ENCODE peak calls at places on chromosome 5, in four cellular contexts. One of them, this sample, is unnamed.

GRCh38 chr5:40477856-40478546 is 201.7 kb upstream of the PTGER4 start:
- DNase-seq in tibial artery: no peak
- DNase-seq in omental fat pad: no peak
- DNase-seq in psoas muscle: no peak
- DNase-seq in this sample: no peak

GRCh38 chr5:78899922-78900362 is 85.2 kb downstream of the ARSB start:
- DNase-seq in omental fat pad: no peak
- DNase-seq in tibial artery: no peak
- DNase-seq in psoas muscle: no peak
- DNase-seq in this sample: no peak

GRCh38 chr5:15587941-15588340 is 88.0 kb downstream of the FBXL7 start:
- DNase-seq in tibial artery: no peak
- DNase-seq in omental fat pad: no peak
- DNase-seq in psoas muscle: no peak
- DNase-seq in this sample: no peak

GRCh38 chr5:138901716-138902115 is 26.6 kb upstream of the LRRTM2 start:
- DNase-seq in psoas muscle: no peak
- DNase-seq in tibial artery: no peak
- DNase-seq in omental fat pad: no peak
- DNase-seq in this sample: no peak

GRCh38 chr5:5178121-5178520 is 38.0 kb downstream of the ADAMTS16 start:
- DNase-seq in tibial artery: no peak
- DNase-seq in omental fat pad: no peak
- DNase-seq in psoas muscle: no peak
- DNase-seq in this sample: no peak

GRCh38 chr5:124154714-124155113 is 591.7 kb downstream of the ZNF608 start:
- DNase-seq in tibial artery: no peak
- DNase-seq in psoas muscle: no peak
- DNase-seq in omental fat pad: no peak
- DNase-seq in this sample: no peak

GRCh38 chr5:366541-367357 is 45.2 kb downstream of the AHRR start:
- DNase-seq in omental fat pad: no peak
- DNase-seq in psoas muscle: no peak
- DNase-seq in tibial artery: no peak
- DNase-seq in this sample: no peak

GRCh38 chr5:104088876-104089778 is 526.5 kb upstream of the NUDT12 start:
- DNase-seq in omental fat pad: no peak
- DNase-seq in tibial artery: no peak
- DNase-seq in psoas muscle: no peak
- DNase-seq in this sample: no peak

GRCh38 chr5:175710361-175710760 is 52.5 kb downstream of the HRH2 start:
- DNase-seq in omental fat pad: no peak
- DNase-seq in psoas muscle: no peak
- DNase-seq in tibial artery: no peak
- DNase-seq in this sample: no peak

GRCh38 chr5:43152946-43153345 is 32.2 kb downstream of the ZNF131 start:
- DNase-seq in omental fat pad: no peak
- DNase-seq in tibial artery: no peak
- DNase-seq in psoas muscle: no peak
- DNase-seq in this sample: no peak

GRCh38 chr5:34959323-34959722 is 30.0 kb downstream of the DNAJC21 start:
- DNase-seq in psoas muscle: no peak
- DNase-seq in omental fat pad: no peak
- DNase-seq in tibial artery: no peak
- DNase-seq in this sample: no peak

GRCh38 chr5:14871084-14871572 is 450 bp downstream of the ANKH start:
- DNase-seq in psoas muscle: peak
- DNase-seq in tibial artery: peak
- DNase-seq in omental fat pad: no peak
- DNase-seq in this sample: peak

GRCh38 chr5:147507480-147508126 is 2.3 kb downstream of the DPYSL3 start:
- DNase-seq in tibial artery: peak
- DNase-seq in psoas muscle: no peak
- DNase-seq in omental fat pad: no peak
- DNase-seq in this sample: no peak

GRCh38 chr5:44318883-44319282 is 70.3 kb downstream of the FGF10 start:
- DNase-seq in psoas muscle: no peak
- DNase-seq in tibial artery: no peak
- DNase-seq in omental fat pad: no peak
- DNase-seq in this sample: no peak

GRCh38 chr5:39376293-39376714 is 12.0 kb upstream of the C9 start:
- DNase-seq in omental fat pad: no peak
- DNase-seq in tibial artery: no peak
- DNase-seq in psoas muscle: no peak
- DNase-seq in this sample: no peak

GRCh38 chr5:96717874-96718273 is 55.7 kb downstream of the CAST start:
- DNase-seq in omental fat pad: no peak
- DNase-seq in psoas muscle: no peak
- DNase-seq in tibial artery: no peak
- DNase-seq in this sample: no peak

GRCh38 chr5:151598984-151599383 is 7.9 kb upstream of the FAT2 start:
- DNase-seq in psoas muscle: no peak
- DNase-seq in tibial artery: no peak
- DNase-seq in omental fat pad: no peak
- DNase-seq in this sample: no peak

GRCh38 chr5:32960340-32961065 is 249.4 kb downstream of the NPR3 start:
- DNase-seq in psoas muscle: no peak
- DNase-seq in omental fat pad: no peak
- DNase-seq in tibial artery: no peak
- DNase-seq in this sample: no peak

GRCh38 chr5:59725393-59725768 is 168.1 kb downstream of the PDE4D start:
- DNase-seq in psoas muscle: no peak
- DNase-seq in omental fat pad: no peak
- DNase-seq in tibial artery: no peak
- DNase-seq in this sample: no peak

GRCh38 chr5:33370135-33370472 is 70.7 kb upstream of the TARS1 start:
- DNase-seq in psoas muscle: no peak
- DNase-seq in omental fat pad: no peak
- DNase-seq in tibial artery: no peak
- DNase-seq in this sample: no peak

GRCh38 chr5:9617739-9618504 is 12.2 kb downstream of the TAS2R1 start:
- DNase-seq in psoas muscle: no peak
- DNase-seq in omental fat pad: no peak
- DNase-seq in tibial artery: no peak
- DNase-seq in this sample: no peak
- TF ChIP-seq CTCF in psoas muscle: no peak
- TF ChIP-seq CTCF in omental fat pad: no peak
- TF ChIP-seq CTCF in tibial artery: no peak
- TF ChIP-seq CTCF in this sample: no peak

GRCh38 chr5:161676109-161676508 is 9.4 kb upstream of the GABRA6 start:
- DNase-seq in omental fat pad: no peak
- DNase-seq in tibial artery: no peak
- DNase-seq in psoas muscle: no peak
- DNase-seq in this sample: no peak
- TF ChIP-seq CTCF in omental fat pad: no peak
- TF ChIP-seq CTCF in tibial artery: no peak
- TF ChIP-seq CTCF in psoas muscle: no peak
- TF ChIP-seq CTCF in this sample: no peak

GRCh38 chr5:103031607-103032006 is 88.3 kb downstream of the GIN1 start:
- DNase-seq in omental fat pad: no peak
- DNase-seq in psoas muscle: no peak
- DNase-seq in tibial artery: no peak
- DNase-seq in this sample: no peak
- TF ChIP-seq CTCF in omental fat pad: no peak
- TF ChIP-seq CTCF in psoas muscle: no peak
- TF ChIP-seq CTCF in tibial artery: no peak
- TF ChIP-seq CTCF in this sample: no peak

DNA sequence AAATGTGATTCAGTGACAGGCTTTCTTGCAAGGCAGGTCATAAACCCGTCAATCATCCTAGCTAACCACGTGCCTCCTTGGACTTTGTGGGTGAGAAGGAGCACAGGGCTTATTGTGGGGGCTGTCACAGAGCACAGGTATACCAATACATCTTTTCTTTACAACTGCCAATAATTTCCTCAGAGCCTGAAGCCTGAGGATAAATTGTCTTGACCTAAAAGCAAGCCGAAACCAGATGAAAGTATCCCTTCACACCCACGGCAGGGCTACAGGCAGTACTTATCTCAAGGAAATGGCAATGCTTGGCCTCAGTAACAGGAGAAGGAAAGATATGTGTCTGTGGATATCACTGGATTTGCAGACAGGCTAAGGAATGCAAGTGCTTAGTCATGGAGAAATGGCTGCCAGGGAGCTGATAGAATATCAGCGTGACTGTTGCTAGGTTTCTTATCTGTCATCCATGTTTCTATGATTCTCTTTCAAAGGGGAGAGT is 90.3 kb upstream of the ZNF366 start:
- DNase-seq in psoas muscle: no peak
- DNase-seq in tibial artery: no peak
- DNase-seq in omental fat pad: no peak
- DNase-seq in this sample: no peak
- TF ChIP-seq CTCF in psoas muscle: no peak
- TF ChIP-seq CTCF in tibial artery: no peak
- TF ChIP-seq CTCF in omental fat pad: no peak
- TF ChIP-seq CTCF in this sample: no peak

GRCh38 chr5:177550120-177550519 is 4.2 kb downstream of the FAM193B start:
- DNase-seq in psoas muscle: no peak
- DNase-seq in tibial artery: no peak
- DNase-seq in omental fat pad: no peak
- DNase-seq in this sample: no peak

GRCh38 chr5:177547736-177548135 is 6.6 kb downstream of the FAM193B start:
- DNase-seq in omental fat pad: no peak
- DNase-seq in psoas muscle: no peak
- DNase-seq in tibial artery: no peak
- DNase-seq in this sample: no peak

GRCh38 chr5:177545487-177546261 is 8.7 kb downstream of the FAM193B start:
- DNase-seq in psoas muscle: peak
- DNase-seq in tibial artery: peak
- DNase-seq in omental fat pad: no peak
- DNase-seq in this sample: no peak

GRCh38 chr5:177542816-177543472 is 11.4 kb downstream of the FAM193B start:
- DNase-seq in psoas muscle: no peak
- DNase-seq in tibial artery: no peak
- DNase-seq in omental fat pad: no peak
- DNase-seq in this sample: no peak

DNA sequence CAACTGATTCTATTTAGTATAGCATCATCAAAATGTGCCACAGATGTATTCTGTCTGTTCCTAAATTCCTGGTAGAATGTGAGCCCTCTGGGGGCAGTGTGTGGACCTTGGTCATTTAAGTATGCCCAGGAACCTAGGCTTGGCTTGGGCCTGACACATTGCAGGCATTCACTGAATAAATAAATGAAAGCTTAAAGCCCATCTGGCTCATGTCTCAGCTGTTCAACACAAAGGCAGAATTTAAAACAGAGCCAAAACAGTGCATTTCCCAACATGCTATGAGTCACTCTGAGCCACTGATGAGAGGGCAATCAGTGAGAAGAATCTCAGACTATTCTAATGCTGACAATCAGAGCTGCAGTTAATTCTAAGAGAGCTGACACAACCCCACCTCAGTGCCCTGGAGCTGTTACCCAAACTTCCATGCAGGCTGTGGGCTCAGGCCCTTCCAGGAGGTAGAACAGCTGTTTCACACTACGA is 8.1 kb downstream of the FAM193B start:
- DNase-seq in omental fat pad: no peak
- DNase-seq in psoas muscle: peak
- DNase-seq in tibial artery: peak
- DNase-seq in this sample: no peak
- TF ChIP-seq CTCF in omental fat pad: no peak
- TF ChIP-seq CTCF in psoas muscle: no peak
- TF ChIP-seq CTCF in tibial artery: no peak
- TF ChIP-seq CTCF in this sample: no peak

GRCh38 chr5:171453056-171453725 is 33.7 kb downstream of the FGF18 start:
- DNase-seq in psoas muscle: no peak
- DNase-seq in tibial artery: no peak
- DNase-seq in omental fat pad: no peak
- DNase-seq in this sample: no peak
- TF ChIP-seq CTCF in psoas muscle: no peak
- TF ChIP-seq CTCF in tibial artery: no peak
- TF ChIP-seq CTCF in omental fat pad: no peak
- TF ChIP-seq CTCF in this sample: no peak

GRCh38 chr5:120082316-120083068 is 381.6 kb upstream of the PRR16 start:
- DNase-seq in tibial artery: no peak
- DNase-seq in psoas muscle: no peak
- DNase-seq in omental fat pad: no peak
- DNase-seq in this sample: no peak
- TF ChIP-seq CTCF in tibial artery: no peak
- TF ChIP-seq CTCF in psoas muscle: no peak
- TF ChIP-seq CTCF in omental fat pad: no peak
- TF ChIP-seq CTCF in this sample: no peak

This sample was measured in CD4-positive, alpha-beta T cell.